ENCODE peak calls at places on chromosomes 7 and 10, in four cellular contexts. D, S, G and R are unnamed samples.

GRCh38 chr10:75121322-75121721 is 9.9 kb downstream of the SAMD8 start:
- DNase-seq in D (no peak), S (no peak), G (no peak), R (no peak)

GRCh38 chr7:79462334-79462733 is 8.9 kb upstream of the MAGI2 start:
- DNase-seq in D (no peak), S (no peak), G (no peak), R (no peak)

GRCh38 chr7:35993663-35994622 is 159.1 kb upstream of the EEPD1 start:
- DNase-seq in D (no peak), S (peak), G (no peak), R (no peak)

GRCh38 chr7:134899729-134900128 is 86.6 kb upstream of the AGBL3 start:
- DNase-seq in D (no peak), S (peak), G (no peak), R (no peak)

GRCh38 chr7:75642810-75643486 is 95.8 kb downstream of the HIP1 start:
- DNase-seq in D (peak), S (peak), G (peak), R (peak)

GRCh38 chr10:70331486-70332268 is 47.9 kb upstream of the NPFFR1 start:
- DNase-seq in D (peak), S (peak), G (peak), R (peak)

GRCh38 chr10:55550241-55550640 is 749.2 kb upstream of the PCDH15 start:
- DNase-seq in D (no peak), S (no peak), G (no peak), R (no peak)

GRCh38 chr10:110848106-110848505 is 23.6 kb upstream of the PDCD4 start:
- DNase-seq in D (no peak), S (no peak), G (no peak), R (no peak)

GRCh38 chr10:102421645-102422585 is 1.3 kb downstream of the FBXL15 start:
- DNase-seq in D (peak), S (peak), G (no peak), R (peak)

GRCh38 chr10:28984431-28984830 is 304.4 kb upstream of the LYZL1 start:
- DNase-seq in D (peak), S (peak), G (no peak), R (no peak)

GRCh38 chr10:101569838-101570763 is 18.0 kb downstream of the POLL start:
- DNase-seq in D (peak), S (peak), G (peak), R (peak)

GRCh38 chr10:93812664-93813338 is 55.1 kb downstream of the LGI1 start:
- DNase-seq in D (no peak), S (no peak), G (no peak), R (no peak)

GRCh38 chr10:76769587-76769986 is 868.0 kb downstream of the KCNMA1 start:
- DNase-seq in D (no peak), S (no peak), G (no peak), R (no peak)

GRCh38 chr10:108598831-108599230 is 1324.5 kb downstream of the XPNPEP1 start:
- DNase-seq in D (no peak), S (peak), G (no peak), R (no peak)

GRCh38 chr7:157574120-157574519 is 237.3 kb downstream of the DNAJB6 start:
- DNase-seq in D (no peak), S (no peak), G (no peak), R (no peak)

GRCh38 chr10:101670635-101671034 is 24.3 kb downstream of the FBXW4 start:
- DNase-seq in D (no peak), S (no peak), G (peak), R (no peak)

GRCh38 chr7:30866939-30867338 is 44.7 kb upstream of the AQP1 start:
- DNase-seq in D (no peak), S (no peak), G (no peak), R (no peak)

GRCh38 chr7:117124585-117125220 is 171.4 kb downstream of the ST7 start:
- DNase-seq in D (peak), S (peak), G (peak), R (no peak)

GRCh38 chr7:46397591-46397990 is 476.5 kb upstream of the IGFBP3 start:
- DNase-seq in D (no peak), S (no peak), G (no peak), R (no peak)

GRCh38 chr10:14953452-14954000 is 370 bp downstream of the DCLRE1C start:
- DNase-seq in D (peak), S (no peak), G (peak), R (no peak)

GRCh38 chr10:70587045-70587658 is 15.4 kb downstream of the PRF1 start:
- DNase-seq in D (no peak), S (no peak), G (peak), R (no peak)

GRCh38 chr7:98168181-98168903 is 42.9 kb upstream of the BHLHA15 start:
- DNase-seq in D (peak), S (peak), G (peak), R (peak)

GRCh38 chr7:95509199-95509598 is 23.5 kb downstream of the ASB4 start:
- DNase-seq in D (no peak), S (peak), G (no peak), R (peak)

GRCh38 chr7:17131983-17132655 is 166.3 kb upstream of the AHR start:
- DNase-seq in D (no peak), S (peak), G (no peak), R (no peak)

GRCh38 chr10:19142967-19143366 is 94.4 kb downstream of the MALRD1 start:
- DNase-seq in D (no peak), S (no peak), G (no peak), R (no peak)

GRCh38 chr7:111018960-111019835 is 71.7 kb upstream of the LRRN3 start:
- DNase-seq in D (no peak), S (no peak), G (no peak), R (peak)

GRCh38 chr10:128149267-128149666 is 23.0 kb upstream of the MKI67 start:
- DNase-seq in D (no peak), S (no peak), G (no peak), R (no peak)

GRCh38 chr10:114038819-114039218 is 4.8 kb upstream of the ADRB1 start:
- DNase-seq in D (no peak), S (no peak), G (no peak), R (no peak)

DNA sequence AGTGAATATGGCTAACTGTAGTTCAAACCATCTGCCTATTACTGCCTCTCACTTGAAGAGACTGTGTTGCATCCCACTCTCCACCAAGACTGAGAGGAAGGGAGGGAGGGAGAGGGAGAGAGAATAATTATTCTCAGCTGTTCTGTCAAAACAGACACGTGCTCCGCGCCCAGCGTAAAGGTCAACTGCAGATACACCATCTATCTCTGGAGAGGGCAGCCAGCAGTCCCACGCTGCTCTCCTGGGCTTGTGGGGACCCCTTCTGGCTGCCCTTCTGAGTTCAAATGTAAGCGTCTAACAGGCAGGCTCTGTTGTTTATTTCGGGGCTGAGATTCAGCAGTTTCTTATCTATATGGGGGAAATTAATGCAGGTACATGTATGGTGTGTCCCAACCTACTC is 625.5 kb upstream of the GALNT17 start:
- DNase-seq in D (no peak), S (peak), G (no peak), R (peak)
- TF ChIP-seq TCF7 in D (no peak), S (no peak), G (no peak), R (no peak)

GRCh38 chr10:95414844-95415545 is 124.2 kb upstream of the PDLIM1 start:
- DNase-seq in D (no peak), S (no peak), G (no peak), R (no peak)

GRCh38 chr10:95416270-95416669 is 125.5 kb upstream of the PDLIM1 start:
- DNase-seq in D (no peak), S (no peak), G (no peak), R (no peak)

GRCh38 chr10:95415631-95416031 is 124.8 kb upstream of the PDLIM1 start:
- DNase-seq in D (no peak), S (no peak), G (no peak), R (no peak)

GRCh38 chr10:95413608-95414007 is 122.8 kb upstream of the PDLIM1 start:
- DNase-seq in D (no peak), S (no peak), G (no peak), R (no peak)

DNA sequence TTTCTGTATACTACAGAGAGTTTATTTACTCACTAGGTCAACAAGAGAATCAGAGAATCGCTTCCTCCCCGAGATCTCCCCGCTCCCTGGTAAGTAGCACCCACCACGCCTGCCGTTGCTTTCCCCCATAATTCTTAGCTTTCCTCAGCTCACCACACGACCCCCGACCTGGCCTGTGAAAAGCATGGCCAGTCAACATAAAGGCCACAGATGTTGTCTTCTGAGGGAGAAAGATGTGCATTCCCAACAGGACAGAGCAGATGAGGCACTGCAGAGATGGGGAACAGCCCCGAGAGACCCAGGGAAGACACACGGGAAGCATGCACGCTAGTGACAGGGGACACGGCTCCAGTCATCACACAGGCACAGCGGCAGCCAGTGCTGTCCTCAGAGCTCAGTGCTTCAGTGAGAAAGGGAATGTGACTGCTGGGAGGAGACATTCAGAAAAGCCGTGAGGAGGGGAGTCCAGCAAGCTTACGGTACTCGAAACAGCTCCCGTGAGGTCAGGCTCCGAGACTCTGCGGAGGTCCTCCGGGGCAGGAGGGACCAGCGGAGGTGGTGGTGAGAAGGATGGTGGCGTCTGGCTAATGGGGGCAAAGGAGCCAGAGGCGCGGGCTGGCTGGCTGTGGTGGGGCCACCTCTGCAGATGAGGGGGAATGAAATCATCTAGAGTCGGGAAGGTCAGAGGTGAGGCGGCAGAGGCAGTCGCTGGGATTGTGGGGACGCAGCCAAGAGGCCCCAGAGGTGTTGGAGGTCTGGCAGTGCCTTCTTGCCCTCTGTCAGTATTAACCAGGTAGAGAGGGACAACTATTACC is 123.4 kb upstream of the PDLIM1 start:
- DNase-seq in D (no peak), S (no peak), G (no peak), R (no peak)
- TF ChIP-seq TCF7 in D (no peak), S (no peak), G (no peak), R (no peak)

GRCh38 chr10:89591796-89592271 is 53.2 kb downstream of the PANK1 start:
- DNase-seq in D (no peak), S (no peak), G (no peak), R (no peak)

GRCh38 chr10:89590326-89590725 is 54.7 kb downstream of the PANK1 start:
- DNase-seq in D (no peak), S (no peak), G (no peak), R (no peak)

GRCh38 chr10:89593043-89593442 is 52.0 kb downstream of the PANK1 start:
- DNase-seq in D (no peak), S (no peak), G (no peak), R (no peak)

GRCh38 chr10:89592539-89592938 is 52.5 kb downstream of the PANK1 start:
- DNase-seq in D (no peak), S (no peak), G (no peak), R (no peak)

GRCh38 chr10:89591111-89591795 is 53.8 kb downstream of the PANK1 start:
- DNase-seq in D (no peak), S (no peak), G (no peak), R (no peak)
- TF ChIP-seq TCF7 in D (no peak), S (no peak), G (no peak), R (no peak)

GRCh38 chr7:73560035-73560835 is 2.7 kb upstream of the BCL7B start:
- DNase-seq in D (peak), S (peak), G (no peak), R (no peak)

GRCh38 chr7:73557108-73557396 is 438 bp downstream of the BCL7B start:
- DNase-seq in D (peak), S (peak), G (peak), R (peak)

GRCh38 chr7:73557397-73558257 is at the start of gene BCL7B:
- DNase-seq in D (peak), S (peak), G (no peak), R (peak)

GRCh38 chr7:73556208-73557107 is 1.0 kb downstream of the BCL7B start:
- DNase-seq in D (no peak), S (no peak), G (no peak), R (no peak)

GRCh38 chr7:73555411-73555982 is 2.0 kb downstream of the BCL7B start:
- DNase-seq in D (no peak), S (no peak), G (no peak), R (no peak)
- TF ChIP-seq TCF7 in D (no peak), S (no peak), G (no peak), R (no peak)

DNA sequence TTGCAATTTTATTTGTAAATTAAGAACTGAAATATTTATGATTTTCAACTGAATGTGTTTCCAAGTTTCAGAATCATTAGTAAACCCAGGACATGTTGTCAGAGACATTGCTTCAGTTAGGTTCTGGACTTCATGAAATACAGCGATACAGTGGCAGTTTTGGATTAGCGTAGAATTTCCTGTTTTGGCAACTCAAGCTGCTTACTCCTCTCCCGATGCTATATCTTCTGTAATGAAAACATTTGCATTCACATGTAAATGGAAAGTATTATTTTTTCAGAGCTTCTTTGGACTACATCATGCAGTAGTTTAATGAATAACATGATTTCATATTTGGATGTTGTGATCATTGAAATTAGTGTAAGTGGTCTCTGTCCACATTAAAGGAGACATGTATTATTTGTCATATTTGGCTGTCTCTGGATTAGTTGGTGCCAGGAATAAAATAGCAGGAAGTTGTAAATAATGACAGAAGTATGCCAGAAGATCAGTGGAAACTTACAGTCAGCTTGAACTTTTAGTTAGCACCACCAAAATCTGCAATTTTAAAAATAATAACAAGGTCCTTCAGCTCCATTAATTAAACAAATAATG is 331.7 kb downstream of the GFRA1 start:
- DNase-seq in D (no peak), S (no peak), G (no peak), R (no peak)
- TF ChIP-seq TCF7 in D (no peak), S (no peak), G (no peak), R (no peak)

GRCh38 chr10:30187010-30187409 is 127.6 kb upstream of the JCAD start:
- DNase-seq in D (no peak), S (no peak), G (no peak), R (no peak)

GRCh38 chr10:30188101-30188500 is 128.7 kb upstream of the JCAD start:
- DNase-seq in D (no peak), S (no peak), G (no peak), R (no peak)

GRCh38 chr10:30184397-30185033 is 125.1 kb upstream of the JCAD start:
- DNase-seq in D (no peak), S (no peak), G (no peak), R (no peak)

GRCh38 chr10:30186371-30186875 is 127.0 kb upstream of the JCAD start:
- DNase-seq in D (no peak), S (peak), G (no peak), R (no peak)

GRCh38 chr10:30185916-30186315 is 126.5 kb upstream of the JCAD start:
- DNase-seq in D (no peak), S (no peak), G (no peak), R (no peak)
- TF ChIP-seq TCF7 in D (no peak), S (no peak), G (no peak), R (no peak)